ENCODE peak calls at places on chromosomes 6 and 20, in five cellular contexts. G is colonic mucosa; K is CD4-positive, alpha-beta T cell; F is cardiac fibroblast; L is nephron progenitor cell. R is an unnamed sample.
A peak's percentile ranks its signal among the peaks of the same experiment; 100 is the strongest.

GRCh38 chr6:35259946-35260626 is 551 bp downstream of the ZNF76 start:
- DNase-seq in G (peak; percentile 81), K (peak; percentile 64), F (peak; percentile 37), L (no peak), R (no peak)

GRCh38 chr6:108638993-108639392 is 78.3 kb downstream of the FOXO3 start:
- DNase-seq in G (no peak), K (no peak), F (no peak), L (no peak), R (no peak)

GRCh38 chr20:1637755-1638154 is 17.9 kb upstream of the SIRPB1 start:
- DNase-seq in G (no peak), K (no peak), F (no peak), L (no peak), R (no peak)

GRCh38 chr6:56076033-56076432 is 171.3 kb downstream of the COL21A1 start:
- DNase-seq in G (no peak), K (no peak), F (peak; percentile 47), L (no peak), R (no peak)

GRCh38 chr6:129140571-129140970 is 257.6 kb downstream of the LAMA2 start:
- DNase-seq in G (no peak), K (no peak), F (peak; percentile 44), L (no peak), R (no peak)

GRCh38 chr6:170049641-170050491 is 241.0 kb downstream of the DLL1 start:
- DNase-seq in G (peak; percentile 72), K (no peak), F (peak; percentile 4), L (no peak), R (peak; percentile 76)

GRCh38 chr6:109671721-109672120 is 19.3 kb downstream of the AK9 start:
- DNase-seq in G (no peak), K (no peak), F (peak; percentile 49), L (no peak), R (no peak)

GRCh38 chr6:33279971-33280511 is 3.1 kb downstream of the B3GALT4 start:
- DNase-seq in G (no peak), K (no peak), F (peak; percentile 53), L (peak; percentile 58), R (no peak)

GRCh38 chr6:168158980-168159349 is 80.0 kb upstream of the FRMD1 start:
- DNase-seq in G (peak; percentile 13), K (no peak), F (no peak), L (no peak), R (no peak)

GRCh38 chr20:20226554-20226953 is 141.3 kb upstream of the INSM1 start:
- DNase-seq in G (no peak), K (no peak), F (no peak), L (no peak), R (no peak)

GRCh38 chr20:43744121-43744520 is 17.3 kb upstream of the GTSF1L start:
- DNase-seq in G (no peak), K (no peak), F (peak; percentile 33), L (no peak), R (no peak)

GRCh38 chr6:37860226-37860839 is 40.8 kb downstream of the ZFAND3 start:
- DNase-seq in G (peak; percentile 49), K (no peak), F (peak; percentile 69), L (peak; percentile 11), R (no peak)

GRCh38 chr6:53794720-53795253 is at the start of gene LRRC1:
- DNase-seq in G (peak; percentile 95), K (peak; percentile 74), F (peak; percentile 88), L (peak; percentile 98), R (peak; percentile 98)

GRCh38 chr6:53796791-53797190 is 2.0 kb downstream of the LRRC1 start:
- DNase-seq in G (no peak), K (no peak), F (peak; percentile 34), L (no peak), R (no peak)

GRCh38 chr6:53796451-53796780 is 1.6 kb downstream of the LRRC1 start:
- DNase-seq in G (no peak), K (no peak), F (no peak), L (no peak), R (no peak)

GRCh38 chr6:53795254-53795701 is 473 bp downstream of the LRRC1 start:
- DNase-seq in G (peak; percentile 50), K (no peak), F (peak; percentile 42), L (no peak), R (no peak)

GRCh38 chr6:53795702-53796450 is 1.1 kb downstream of the LRRC1 start:
- DNase-seq in G (peak; percentile 77), K (no peak), F (peak; percentile 9), L (peak; percentile 54), R (no peak)
- TF ChIP-seq CTCF in G (no peak), K (no peak), F (no peak), L (no peak), R (no peak)

GRCh38 chr20:24968278-24968677 is 19.2 kb downstream of the CST7 start:
- DNase-seq in G (no peak), K (no peak), F (no peak), L (no peak), R (no peak)
- TF ChIP-seq CTCF in G (no peak), K (no peak), F (no peak), L (no peak), R (no peak)

GRCh38 chr6:157184202-157185015 is 138.9 kb downstream of the TMEM242 start:
- DNase-seq in G (peak; percentile 85), K (peak; percentile 48), F (peak; percentile 72), L (peak; percentile 70), R (no peak)
- TF ChIP-seq CTCF in G (peak; percentile 96), K (peak; percentile 63), F (peak; percentile 99), L (peak; percentile 87), R (peak; percentile 95)

GRCh38 chr6:32146287-32146686 is 5.5 kb downstream of the PRRT1 start:
- DNase-seq in G (no peak), K (no peak), F (no peak), L (no peak), R (no peak)

GRCh38 chr6:32146687-32147086 is 5.1 kb downstream of the PRRT1 start:
- DNase-seq in G (no peak), K (no peak), F (no peak), L (no peak), R (no peak)

GRCh38 chr6:32148722-32149576 is 2.8 kb downstream of the PRRT1 start:
- DNase-seq in G (peak; percentile 87), K (peak; percentile 73), F (peak; percentile 24), L (no peak), R (no peak)

GRCh38 chr6:32148289-32148688 is 3.5 kb downstream of the PRRT1 start:
- DNase-seq in G (no peak), K (no peak), F (no peak), L (no peak), R (no peak)

GRCh38 chr6:32147401-32148132 is 4.2 kb downstream of the PRRT1 start:
- DNase-seq in G (no peak), K (no peak), F (no peak), L (no peak), R (no peak)
- TF ChIP-seq CTCF in G (no peak), K (no peak), F (no peak), L (no peak), R (no peak)